ENCODE peak calls at places on chromosomes 11 and 22, in five cellular contexts. J, K, W, X and E are unnamed samples.

GRCh38 chr11:66720223-66720898 is 8.7 kb downstream of the SPTBN2 start:
- DNase-seq in J (peak; percentile 54), K (peak; percentile 94), W (no peak), X (no peak), E (peak; percentile 12)

GRCh38 chr11:131685906-131686305 is 315.5 kb downstream of the NTM start:
- DNase-seq in J (no peak), K (no peak), W (no peak), X (no peak), E (no peak)

GRCh38 chr11:129930743-129931142 is 35.4 kb upstream of the NFRKB start:
- DNase-seq in J (no peak), K (no peak), W (no peak), X (no peak), E (no peak)

GRCh38 chr22:40196628-40197027 is 18.9 kb downstream of the TNRC6B start:
- DNase-seq in J (peak; percentile 94), K (no peak), W (no peak), X (no peak), E (peak; percentile 98)

GRCh38 chr11:47986219-47986618 is 5.9 kb downstream of the PTPRJ start:
- DNase-seq in J (no peak), K (no peak), W (no peak), X (no peak), E (no peak)

GRCh38 chr22:22753526-22754267 is 109.3 kb downstream of the GGTLC2 start:
- DNase-seq in J (peak; percentile 42), K (peak; percentile 87), W (peak; percentile 48), X (peak; percentile 72), E (peak; percentile 67)

GRCh38 chr11:19511066-19511412 is 201.6 kb upstream of the NAV2 start:
- DNase-seq in J (no peak), K (no peak), W (no peak), X (no peak), E (peak; percentile 33)

GRCh38 chr11:26953770-26954392 is 40.0 kb upstream of the FIBIN start:
- DNase-seq in J (peak; percentile 45), K (no peak), W (no peak), X (no peak), E (peak; percentile 87)

GRCh38 chr11:62552465-62552782 is 5.8 kb upstream of the AHNAK start:
- DNase-seq in J (peak; percentile 55), K (no peak), W (no peak), X (no peak), E (peak; percentile 82)

GRCh38 chr11:36890280-36890679 is 292.2 kb upstream of the RAG2 start:
- DNase-seq in J (no peak), K (no peak), W (no peak), X (no peak), E (no peak)